ENCODE peak calls at places on chromosome X, in ten cellular contexts. J, Q, I, Z, P, U, S, D, V and C are unnamed samples.

GRCh38 chrX:119682019-119682989 is 10.7 kb downstream of the SEPTIN6 start:
- DNase-seq in J (no peak), Q (no peak), I (no peak), Z (no peak), P (no peak), U (no peak), S (no peak), D (no peak), V (no peak), C (no peak)

GRCh38 chrX:116436358-116436816 is at the start of gene SLC6A14:
- DNase-seq in J (no peak), Q (no peak), I (no peak), Z (no peak), P (no peak), U (no peak), S (no peak), D (peak), V (no peak), C (peak)

GRCh38 chrX:17655232-17656034 is 81.9 kb upstream of the SCML1 start:
- DNase-seq in J (no peak), Q (no peak), I (no peak), Z (peak), P (no peak), U (no peak), S (no peak), D (no peak), V (no peak), C (no peak)

GRCh38 chrX:107537815-107538214 is 88.4 kb downstream of the FRMPD3 start:
- DNase-seq in J (no peak), Q (peak), I (peak), Z (peak), P (peak), U (no peak), S (peak), D (no peak), V (no peak), C (peak)

GRCh38 chrX:20248592-20249192 is 18.0 kb downstream of the RPS6KA3 start:
- DNase-seq in J (no peak), Q (no peak), I (no peak), Z (no peak), P (no peak), U (no peak), S (no peak), D (no peak), V (no peak), C (no peak)

GRCh38 chrX:30935985-30936384 is 46.9 kb upstream of the TAB3 start:
- DNase-seq in J (no peak), Q (no peak), I (no peak), Z (peak), P (no peak), U (no peak), S (no peak), D (no peak), V (no peak), C (peak)

GRCh38 chrX:149825424-149825823 is 43.7 kb downstream of the MAGEA9 start:
- DNase-seq in J (no peak), Q (no peak), I (no peak), Z (peak), P (peak), U (no peak), S (no peak), D (no peak), V (no peak), C (no peak)

GRCh38 chrX:24097741-24098140 is 43.0 kb downstream of the EIF2S3 start:
- DNase-seq in J (no peak), Q (no peak), I (no peak), Z (peak), P (no peak), U (no peak), S (no peak), D (no peak), V (no peak), C (no peak)

GRCh38 chrX:12526296-12526695 is 264.9 kb upstream of the PRPS2 start:
- DNase-seq in J (no peak), Q (no peak), I (no peak), Z (no peak), P (no peak), U (no peak), S (no peak), D (no peak), V (no peak), C (no peak)

GRCh38 chrX:46758163-46758955 is 559 bp downstream of the SLC9A7 start:
- DNase-seq in J (no peak), Q (peak), I (peak), Z (no peak), P (peak), U (no peak), S (no peak), D (no peak), V (no peak), C (no peak)

GRCh38 chrX:64850371-64851082 is 125.7 kb downstream of the ZC4H2 start:
- DNase-seq in J (no peak), Q (no peak), I (no peak), Z (no peak), P (no peak), U (no peak), S (no peak), D (no peak), V (no peak), C (no peak)

GRCh38 chrX:16487620-16488380 is 162.2 kb upstream of the S100G start:
- DNase-seq in J (no peak), Q (no peak), I (no peak), Z (no peak), P (no peak), U (no peak), S (no peak), D (no peak), V (no peak), C (no peak)

GRCh38 chrX:95949588-95949987 is 735.1 kb upstream of the DIAPH2 start:
- DNase-seq in J (no peak), Q (no peak), I (no peak), Z (no peak), P (no peak), U (no peak), S (no peak), D (no peak), V (no peak), C (no peak)

GRCh38 chrX:74431807-74432206 is 10.5 kb downstream of the SLC16A2 start:
- DNase-seq in J (no peak), Q (no peak), I (no peak), Z (no peak), P (no peak), U (no peak), S (no peak), D (no peak), V (no peak), C (no peak)

GRCh38 chrX:22389544-22390243 is 117.0 kb downstream of the CBLL2 start:
- DNase-seq in J (no peak), Q (peak), I (no peak), Z (peak), P (no peak), U (no peak), S (no peak), D (no peak), V (no peak), C (no peak)

GRCh38 chrX:46588263-46588662 is 14.7 kb downstream of the CHST7 start:
- DNase-seq in J (peak), Q (no peak), I (no peak), Z (peak), P (no peak), U (no peak), S (no peak), D (no peak), V (no peak), C (no peak)

GRCh38 chrX:8820910-8821527 is 19.8 kb upstream of the FAM9A start:
- DNase-seq in J (no peak), Q (no peak), I (no peak), Z (no peak), P (no peak), U (no peak), S (no peak), D (no peak), V (no peak), C (no peak)

GRCh38 chrX:16946361-16946964 is at the start of gene REPS2:
- DNase-seq in J (peak), Q (peak), I (peak), Z (peak), P (peak), U (peak), S (peak), D (peak), V (peak), C (peak)

GRCh38 chrX:8890794-8891193 is 89.6 kb upstream of the FAM9A start:
- DNase-seq in J (no peak), Q (no peak), I (no peak), Z (no peak), P (no peak), U (no peak), S (no peak), D (no peak), V (no peak), C (no peak)

GRCh38 chrX:47156611-47157520 is 11.8 kb downstream of the RBM10 start:
- DNase-seq in J (no peak), Q (no peak), I (no peak), Z (no peak), P (no peak), U (no peak), S (no peak), D (peak), V (no peak), C (peak)

GRCh38 chrX:68440940-68441339 is 7.6 kb upstream of the OPHN1 start:
- DNase-seq in J (peak), Q (no peak), I (no peak), Z (peak), P (no peak), U (no peak), S (peak), D (peak), V (peak), C (peak)

GRCh38 chrX:2267890-2268289 is 232.9 kb downstream of the DHRSX start:
- DNase-seq in J (no peak), Q (no peak), I (no peak), Z (no peak), P (no peak), U (no peak), S (no peak), D (peak), V (no peak), C (no peak)

GRCh38 chrX:134658002-134658401 is 269 bp downstream of the PLAC1 start:
- DNase-seq in J (no peak), Q (no peak), I (no peak), Z (no peak), P (no peak), U (no peak), S (no peak), D (no peak), V (no peak), C (no peak)

GRCh38 chrX:25941559-25942250 is 196.4 kb upstream of the MAGEB18 start:
- DNase-seq in J (no peak), Q (no peak), I (no peak), Z (peak), P (no peak), U (no peak), S (no peak), D (no peak), V (no peak), C (no peak)

GRCh38 chrX:23816179-23816578 is 33.2 kb downstream of the SAT1 start:
- DNase-seq in J (no peak), Q (no peak), I (no peak), Z (no peak), P (no peak), U (no peak), S (no peak), D (no peak), V (no peak), C (no peak)

GRCh38 chrX:24357101-24357500 is 3.3 kb upstream of the SUPT20HL1 start:
- DNase-seq in J (no peak), Q (peak), I (no peak), Z (peak), P (no peak), U (no peak), S (no peak), D (no peak), V (no peak), C (no peak)

GRCh38 chrX:111284615-111285294 is 14.5 kb upstream of the CAPN6 start:
- DNase-seq in J (peak), Q (no peak), I (no peak), Z (no peak), P (no peak), U (no peak), S (no peak), D (no peak), V (no peak), C (peak)

GRCh38 chrX:42131856-42132255 is 208.5 kb upstream of the CASK start:
- DNase-seq in J (no peak), Q (no peak), I (no peak), Z (peak), P (no peak), U (no peak), S (no peak), D (no peak), V (no peak), C (no peak)